ENCODE peak calls at places on chromosome 1, in six cellular contexts. J, P, U, N, X and L are unnamed samples.

GRCh38 chr1:56709269-56709880 is 64.3 kb downstream of the PRKAA2 start:
- DNase-seq in P (peak), J (no peak), N (peak), X (no peak), U (no peak), L (no peak)

GRCh38 chr1:44347280-44347679 is 7.8 kb downstream of the ERI3 start:
- DNase-seq in P (peak), N (no peak), U (no peak), X (no peak), J (no peak), L (no peak)

GRCh38 chr1:7479544-7479943 is 291.6 kb upstream of the VAMP3 start:
- DNase-seq in U (no peak), N (no peak), J (no peak), P (no peak), X (no peak), L (no peak)

GRCh38 chr1:89523597-89524368 is 846 bp upstream of the LRRC8B start:
- DNase-seq in P (no peak), N (peak), J (peak), X (no peak), U (peak), L (peak)

GRCh38 chr1:18556364-18556763 is 74.3 kb upstream of the PAX7 start:
- DNase-seq in N (no peak), P (peak), U (no peak), X (no peak), J (no peak), L (no peak)

GRCh38 chr1:11650331-11650991 is 3.8 kb downstream of the FBXO2 start:
- DNase-seq in J (peak), U (peak), P (peak), X (peak), N (peak), L (peak)

GRCh38 chr1:183080406-183080805 is 57.2 kb downstream of the LAMC1 start:
- DNase-seq in P (peak), J (no peak), U (no peak), X (no peak), N (no peak), L (no peak)

GRCh38 chr1:3369437-3370076 is 84.9 kb upstream of the ARHGEF16 start:
- DNase-seq in N (no peak), P (no peak), J (no peak), U (no peak), X (no peak), L (no peak)

GRCh38 chr1:17759114-17759513 is 4.0 kb downstream of the ACTL8 start:
- DNase-seq in J (peak), P (no peak), X (no peak), N (no peak), U (no peak), L (no peak)

GRCh38 chr1:51930329-51930728 is 51.8 kb upstream of the NRDC start:
- DNase-seq in N (no peak), P (no peak), J (no peak), X (no peak), U (no peak), L (no peak)

GRCh38 chr1:157278383-157279156 is 140.4 kb upstream of the ETV3 start:
- DNase-seq in X (no peak), U (no peak), N (no peak), J (no peak), P (no peak), L (no peak)

GRCh38 chr1:228174482-228175315 is 9.1 kb downstream of the IBA57 start:
- DNase-seq in U (no peak), X (no peak), P (no peak), J (no peak), N (no peak), L (peak)

GRCh38 chr1:19165501-19165900 is 44.6 kb downstream of the UBR4 start:
- DNase-seq in N (no peak), J (no peak), U (no peak), X (no peak), P (peak), L (no peak)

GRCh38 chr1:66214901-66215300 is 319.1 kb upstream of the SGIP1 start:
- DNase-seq in U (no peak), P (no peak), N (no peak), J (no peak), X (no peak), L (no peak)

GRCh38 chr1:7702365-7702764 is 68.7 kb upstream of the VAMP3 start:
- DNase-seq in U (no peak), J (no peak), P (no peak), N (no peak), X (no peak), L (no peak)

GRCh38 chr1:60423181-60423780 is 349.7 kb upstream of the C1orf87 start:
- DNase-seq in U (no peak), P (no peak), N (no peak), J (no peak), X (no peak), L (no peak)

GRCh38 chr1:187306671-187307415 is 478.1 kb downstream of the PLA2G4A start:
- DNase-seq in P (no peak), X (no peak), N (no peak), J (no peak), U (no peak), L (no peak)

GRCh38 chr1:53110370-53111072 is 31.9 kb downstream of the SLC1A7 start:
- DNase-seq in X (no peak), J (peak), U (no peak), P (no peak), N (no peak), L (no peak)

GRCh38 chr1:192793983-192794767 is 14.7 kb upstream of the RGS2 start:
- DNase-seq in P (peak), U (no peak), N (no peak), J (no peak), X (no peak), L (no peak)

GRCh38 chr1:51671527-51672325 is 54.8 kb downstream of the OSBPL9 start:
- DNase-seq in X (no peak), P (peak), N (no peak), U (no peak), J (no peak), L (no peak)

GRCh38 chr1:67647036-67647798 is 37.8 kb upstream of the GADD45A start:
- DNase-seq in X (no peak), J (no peak), U (no peak), N (no peak), P (no peak), L (no peak)

GRCh38 chr1:153697873-153698647 is 19.6 kb downstream of the NPR1 start:
- DNase-seq in N (peak), U (no peak), X (no peak), P (no peak), J (no peak), L (no peak)

GRCh38 chr1:230493264-230493663 is 67.1 kb upstream of the PGBD5 start:
- DNase-seq in J (no peak), N (no peak), U (no peak), X (no peak), P (no peak), L (no peak)

GRCh38 chr1:151989131-151989868 is 4.4 kb downstream of the S100A10 start:
- DNase-seq in J (peak), P (peak), U (peak), X (no peak), N (no peak), L (no peak)

GRCh38 chr1:21933397-21934248 is 3.5 kb downstream of the HSPG2 start:
- DNase-seq in N (no peak), X (no peak), P (no peak), J (no peak), U (no peak), L (no peak)